ENCODE peak calls at places on chromosomes 1 and 21, in seven cellular contexts. K is PC-3, S is MM.1S, A is hepatocyte, R is fibroblast of lung, P is neural progenitor cell, H is GM23248. F is an unnamed sample.

GRCh38 chr1:36175137-36176095 is 19.5 kb downstream of the MAP7D1 start:
- DNase-seq in K (no peak), S (peak; percentile 55), A (no peak), R (peak; percentile 54), P (no peak), H (peak; percentile 66), F (no peak)

GRCh38 chr1:243422362-243422761 is 166.5 kb downstream of the SDCCAG8 start:
- DNase-seq in K (no peak), S (no peak), A (no peak), R (no peak), P (no peak), H (no peak), F (no peak)

GRCh38 chr1:101993703-101994102 is 3.0 kb downstream of the OLFM3 start:
- DNase-seq in K (peak; percentile 22), S (peak; percentile 9), A (no peak), R (no peak), P (no peak), H (peak; percentile 1), F (no peak)

GRCh38 chr1:8987881-8988617 is 38.2 kb downstream of the SLC2A7 start:
- DNase-seq in K (peak; percentile 64), S (peak; percentile 26), A (peak; percentile 54), R (peak; percentile 21), P (peak; percentile 69), H (peak; percentile 65), F (no peak)

GRCh38 chr1:67053535-67053784 is 488 bp downstream of the SLC35D1 start:
- DNase-seq in K (peak; percentile 67), S (peak; percentile 44), A (peak; percentile 87), R (no peak), P (peak; percentile 68), H (peak; percentile 84), F (no peak)

GRCh38 chr1:227922501-227923352 is 25.0 kb downstream of the WNT9A start:
- DNase-seq in K (no peak), S (no peak), A (no peak), R (no peak), P (peak; percentile 91), H (no peak), F (no peak)

GRCh38 chr1:206634365-206635079 is 814 bp upstream of the DYRK3 start:
- DNase-seq in K (peak; percentile 100), S (peak; percentile 91), A (peak; percentile 95), R (peak; percentile 80), P (peak; percentile 95), H (peak; percentile 97), F (peak; percentile 79)

GRCh38 chr1:212281589-212281988 is 3.6 kb upstream of the PPP2R5A start:
- DNase-seq in K (no peak), S (no peak), A (no peak), R (no peak), P (no peak), H (peak; percentile 11), F (no peak)

GRCh38 chr1:105793541-105794146 is 1262.8 kb upstream of the PRMT6 start:
- DNase-seq in K (peak; percentile 72), S (peak; percentile 27), A (peak; percentile 71), R (no peak), P (peak; percentile 70), H (peak; percentile 50), F (peak; percentile 1)

GRCh38 chr1:30600258-30600657 is 123.1 kb downstream of the MATN1 start:
- DNase-seq in K (no peak), S (no peak), A (no peak), R (no peak), P (no peak), H (no peak), F (no peak)

GRCh38 chr1:101388904-101389546 is 152.2 kb downstream of the S1PR1 start:
- DNase-seq in K (no peak), S (no peak), A (peak; percentile 29), R (peak; percentile 37), P (no peak), H (peak; percentile 27), F (peak; percentile 14)

GRCh38 chr1:151132676-151133338 is 13.6 kb downstream of the SEMA6C start:
- DNase-seq in K (no peak), S (no peak), A (no peak), R (no peak), P (peak; percentile 41), H (no peak), F (no peak)

DNA sequence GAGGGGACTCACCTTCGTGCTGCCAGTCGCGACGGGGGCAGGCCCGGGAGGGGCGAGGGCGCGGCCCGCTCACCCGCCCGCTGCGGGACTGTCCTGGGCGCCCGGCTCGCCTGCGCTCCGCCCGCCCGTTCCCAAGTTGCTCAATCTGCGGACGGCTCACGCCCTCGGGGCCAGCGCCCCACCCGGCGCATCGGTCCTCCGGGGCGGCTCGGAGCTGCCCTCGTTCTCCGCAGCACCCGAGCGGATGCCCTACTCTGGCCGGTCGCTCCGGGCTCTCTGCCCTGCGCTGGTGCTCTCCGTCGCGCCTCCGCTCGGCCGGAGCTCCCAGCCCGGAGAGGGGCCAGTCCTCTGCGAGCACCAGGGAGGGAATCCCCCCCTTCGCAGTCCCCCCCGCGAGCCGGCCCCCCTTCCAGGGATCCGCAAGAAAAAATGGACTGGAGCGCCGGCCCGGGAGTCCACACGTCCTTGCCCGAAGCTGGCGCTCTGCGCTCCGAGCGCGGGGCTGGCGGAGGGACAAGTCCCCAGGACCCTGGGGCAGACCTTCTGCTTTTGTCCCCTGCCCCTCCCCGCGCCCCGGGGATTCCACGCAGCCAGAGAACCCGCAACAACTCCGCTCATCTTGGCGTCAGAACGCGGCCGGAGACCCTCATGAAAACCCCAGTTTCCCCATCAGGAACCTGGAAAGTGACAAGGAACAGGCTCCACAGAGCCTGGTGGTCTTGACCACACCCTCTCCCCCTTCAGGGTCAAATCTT is at the start of gene RSPO1:
- DNase-seq in K (no peak), S (no peak), A (peak; percentile 21), R (peak; percentile 15), P (peak; percentile 82), H (peak; percentile 64), F (peak; percentile 10)
- TF ChIP-seq EZH2 in K (peak; percentile 19), S (no peak), A (no peak), R (no peak), P (peak; percentile 65), H (peak; percentile 39), F (no peak)

DNA sequence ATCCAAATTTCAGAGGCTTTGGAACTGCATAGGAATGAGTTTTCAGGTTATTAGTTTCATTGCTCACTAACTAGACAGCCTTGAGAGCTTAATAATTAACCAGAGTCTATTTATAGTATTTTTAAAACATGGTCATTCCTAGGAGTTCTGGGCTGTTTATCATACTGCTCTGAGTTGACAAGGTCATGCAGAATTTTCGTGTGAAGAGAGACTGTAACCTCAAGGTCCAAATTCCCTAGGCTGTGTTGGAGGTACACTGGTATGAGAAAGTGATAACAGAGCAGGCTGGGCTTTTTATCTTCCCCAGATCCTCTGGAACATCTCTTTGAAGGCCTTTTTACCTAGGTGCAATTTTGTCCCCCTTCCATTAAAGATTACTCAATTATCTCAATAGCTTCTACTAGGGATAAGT is 736.3 kb downstream of the LTN1 start:
- DNase-seq in K (no peak), S (no peak), A (peak; percentile 80), R (peak; percentile 64), P (no peak), H (peak; percentile 18), F (no peak)
- H3K9me3 ChIP-seq in K (no peaks in the 10 kb centered on the region), S (no peaks in the 10 kb centered on the region), A (no peaks in the 10 kb centered on the region), R (no peaks in the 10 kb centered on the region), P (no peaks in the 10 kb centered on the region), H (no peaks in the 10 kb centered on the region), F (no peaks in the 10 kb centered on the region)

GRCh38 chr1:959730-960039 is 629 bp upstream of the NOC2L start:
- DNase-seq in K (no peak), S (no peak), A (no peak), R (no peak), P (no peak), H (no peak), F (no peak)
- H2AFZ ChIP-seq in K (no peak overlapping the region), S (peak overlapping the region; percentile 85), A (peak overlapping the region; percentile 31), R (peak overlapping the region; percentile 7), P (no peak overlapping the region), H (peak overlapping the region; percentile 82), F (peak overlapping the region; percentile 89)

DNA sequence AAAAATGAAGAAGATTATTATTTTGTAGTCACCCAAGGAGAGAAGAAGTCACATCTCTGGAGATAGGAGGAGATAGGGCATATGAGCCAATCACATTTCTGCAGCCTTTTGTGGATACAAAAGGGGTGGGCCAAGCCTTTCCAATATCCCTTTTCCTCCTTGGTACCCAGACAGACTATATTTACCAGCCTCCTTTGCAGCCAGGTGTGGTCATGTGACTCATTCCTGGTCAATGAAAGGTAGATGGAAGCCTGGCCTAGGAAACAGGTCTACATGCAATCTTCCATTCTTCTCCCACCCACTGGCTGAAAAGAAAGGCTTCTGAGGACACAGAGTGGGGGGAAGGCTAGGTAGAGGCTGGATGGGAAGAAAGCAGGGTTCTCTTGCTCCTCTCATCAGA is 58.1 kb upstream of the ERG start:
- DNase-seq in K (no peak), S (no peak), A (no peak), R (no peak), P (no peak), H (no peak), F (no peak)
- TF ChIP-seq EZH2 in K (no peak), S (no peak), A (no peak), R (no peak), P (no peak), H (no peak), F (no peak)

GRCh38 chr1:40023379-40023944 is 17.1 kb upstream of the CAP1 start:
- DNase-seq in K (no peak), S (no peak), A (no peak), R (no peak), P (no peak), H (no peak), F (no peak)

GRCh38 chr1:40014812-40015594 is 25.5 kb upstream of the CAP1 start:
- DNase-seq in K (peak; percentile 97), S (no peak), A (no peak), R (peak; percentile 95), P (no peak), H (peak; percentile 97), F (peak; percentile 95)

GRCh38 chr1:40020447-40021085 is 20.0 kb upstream of the CAP1 start:
- DNase-seq in K (no peak), S (no peak), A (no peak), R (peak; percentile 32), P (no peak), H (no peak), F (no peak)

GRCh38 chr1:40014253-40014706 is 26.2 kb upstream of the CAP1 start:
- DNase-seq in K (peak; percentile 23), S (no peak), A (no peak), R (no peak), P (no peak), H (peak; percentile 36), F (no peak)

GRCh38 chr1:40017951-40018575 is 22.5 kb upstream of the CAP1 start:
- DNase-seq in K (no peak), S (no peak), A (no peak), R (no peak), P (no peak), H (no peak), F (no peak)
- H3K9me3 ChIP-seq in K (no peaks in the 10 kb centered on the region), S (no peaks in the 10 kb centered on the region), A (no peaks in the 10 kb centered on the region), R (no peaks in the 10 kb centered on the region), P (no peaks in the 10 kb centered on the region), H (no peaks in the 10 kb centered on the region), F (no peaks in the 10 kb centered on the region)

GRCh38 chr1:220767312-220768126 is 19.2 kb upstream of the MTARC1 start:
- DNase-seq in K (no peak), S (no peak), A (peak; percentile 62), R (no peak), P (no peak), H (peak; percentile 18), F (no peak)
- H2AFZ ChIP-seq in K (no peak overlapping the region), S (no peak overlapping the region), A (no peak overlapping the region), R (peak overlapping the region; percentile 26), P (peak overlapping the region; percentile 72), H (no peak overlapping the region), F (no peak overlapping the region)